ENCODE peak calls at places on chromosomes 16 and 17, in nine cellular contexts. One of them, this sample, is unnamed.

GRCh38 chr16:21222495-21223337 is 10.8 kb upstream of the ANKS4B start:
- DNase-seq in pancreas: no peak
- DNase-seq in prostate gland: no peak
- DNase-seq in IMR-90: no peak
- DNase-seq in kidney: no peak
- DNase-seq in Peyer's patch: no peak
- DNase-seq in heart right ventricle: no peak
- DNase-seq in PC-9: no peak
- DNase-seq in adrenal gland: no peak
- DNase-seq in this sample: no peak

GRCh38 chr16:66549284-66550131 is at the start of gene TK2:
- DNase-seq in pancreas: peak; percentile 77
- DNase-seq in prostate gland: peak; percentile 44
- DNase-seq in IMR-90: peak; percentile 72
- DNase-seq in kidney: peak; percentile 89
- DNase-seq in Peyer's patch: peak; percentile 81
- DNase-seq in heart right ventricle: peak; percentile 63
- DNase-seq in PC-9: no peak
- DNase-seq in adrenal gland: peak; percentile 59
- DNase-seq in this sample: peak; percentile 79

GRCh38 chr17:58338907-58339774 is 10.5 kb upstream of the TSPOAP1 start:
- DNase-seq in pancreas: no peak
- DNase-seq in prostate gland: no peak
- DNase-seq in IMR-90: peak; percentile 88
- DNase-seq in kidney: peak; percentile 81
- DNase-seq in Peyer's patch: peak; percentile 60
- DNase-seq in heart right ventricle: no peak
- DNase-seq in PC-9: no peak
- DNase-seq in adrenal gland: peak; percentile 46
- DNase-seq in this sample: peak; percentile 63

GRCh38 chr16:6112700-6113099 is 1015.1 kb upstream of the EEF2KMT start:
- DNase-seq in pancreas: no peak
- DNase-seq in prostate gland: no peak
- DNase-seq in IMR-90: no peak
- DNase-seq in kidney: no peak
- DNase-seq in Peyer's patch: no peak
- DNase-seq in heart right ventricle: no peak
- DNase-seq in PC-9: no peak
- DNase-seq in adrenal gland: no peak
- DNase-seq in this sample: no peak

GRCh38 chr16:83925095-83925905 is 26.4 kb downstream of the MLYCD start:
- DNase-seq in pancreas: no peak
- DNase-seq in prostate gland: no peak
- DNase-seq in IMR-90: no peak
- DNase-seq in kidney: no peak
- DNase-seq in Peyer's patch: no peak
- DNase-seq in heart right ventricle: no peak
- DNase-seq in PC-9: no peak
- DNase-seq in adrenal gland: no peak
- DNase-seq in this sample: no peak

GRCh38 chr17:4329838-4330237 is 36.6 kb downstream of the UBE2G1 start:
- DNase-seq in pancreas: no peak
- DNase-seq in prostate gland: no peak
- DNase-seq in IMR-90: peak; percentile 99
- DNase-seq in kidney: no peak
- DNase-seq in Peyer's patch: no peak
- DNase-seq in heart right ventricle: no peak
- DNase-seq in PC-9: peak; percentile 96
- DNase-seq in adrenal gland: no peak
- DNase-seq in this sample: no peak

GRCh38 chr16:50636865-50637374 is 44.2 kb downstream of the SNX20 start:
- DNase-seq in pancreas: no peak
- DNase-seq in prostate gland: no peak
- DNase-seq in IMR-90: no peak
- DNase-seq in kidney: no peak
- DNase-seq in Peyer's patch: no peak
- DNase-seq in heart right ventricle: no peak
- DNase-seq in PC-9: no peak
- DNase-seq in adrenal gland: no peak
- DNase-seq in this sample: no peak

GRCh38 chr17:307295-307691 is 45.3 kb downstream of the RPH3AL start:
- DNase-seq in pancreas: peak; percentile 26
- DNase-seq in prostate gland: no peak
- DNase-seq in IMR-90: no peak
- DNase-seq in kidney: no peak
- DNase-seq in Peyer's patch: no peak
- DNase-seq in heart right ventricle: no peak
- DNase-seq in PC-9: no peak
- DNase-seq in adrenal gland: no peak
- DNase-seq in this sample: no peak

GRCh38 chr16:57016831-57017230 is 27.5 kb downstream of the NLRC5 start:
- DNase-seq in pancreas: no peak
- DNase-seq in prostate gland: no peak
- DNase-seq in IMR-90: no peak
- DNase-seq in kidney: no peak
- DNase-seq in Peyer's patch: no peak
- DNase-seq in heart right ventricle: no peak
- DNase-seq in PC-9: no peak
- DNase-seq in adrenal gland: no peak
- DNase-seq in this sample: no peak

GRCh38 chr16:57017251-57017650 is 27.9 kb downstream of the NLRC5 start:
- DNase-seq in pancreas: no peak
- DNase-seq in prostate gland: no peak
- DNase-seq in IMR-90: peak; percentile 66
- DNase-seq in kidney: no peak
- DNase-seq in Peyer's patch: no peak
- DNase-seq in heart right ventricle: no peak
- DNase-seq in PC-9: no peak
- DNase-seq in adrenal gland: no peak
- DNase-seq in this sample: no peak

GRCh38 chr16:57013268-57013667 is 23.9 kb downstream of the NLRC5 start:
- DNase-seq in pancreas: no peak
- DNase-seq in prostate gland: no peak
- DNase-seq in IMR-90: peak; percentile 71
- DNase-seq in kidney: no peak
- DNase-seq in Peyer's patch: no peak
- DNase-seq in heart right ventricle: no peak
- DNase-seq in PC-9: peak; percentile 94
- DNase-seq in adrenal gland: no peak
- DNase-seq in this sample: no peak

GRCh38 chr16:57013902-57014301 is 24.5 kb downstream of the NLRC5 start:
- DNase-seq in pancreas: no peak
- DNase-seq in prostate gland: no peak
- DNase-seq in IMR-90: no peak
- DNase-seq in kidney: no peak
- DNase-seq in Peyer's patch: no peak
- DNase-seq in heart right ventricle: no peak
- DNase-seq in PC-9: no peak
- DNase-seq in adrenal gland: no peak
- DNase-seq in this sample: no peak

DNA sequence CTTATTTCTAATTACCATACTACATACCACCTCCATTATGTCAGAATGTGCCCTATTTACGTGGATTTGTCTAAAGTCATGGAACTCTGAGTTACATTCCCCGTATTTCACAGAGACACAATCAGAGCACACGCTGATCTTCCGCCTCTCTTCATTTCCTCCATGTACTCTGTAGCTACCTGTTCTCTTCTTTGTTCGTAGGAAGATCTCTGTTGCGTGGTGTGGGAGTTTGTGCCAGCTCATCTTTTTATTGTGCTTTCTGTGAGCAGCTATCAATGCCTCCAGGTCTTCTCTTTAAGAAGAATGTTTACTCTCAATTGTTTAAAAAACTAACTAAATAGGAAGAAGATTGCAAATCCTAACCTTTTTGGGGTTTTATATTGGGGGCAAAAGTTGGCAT is 26.9 kb downstream of the NLRC5 start:
- DNase-seq in pancreas: no peak
- DNase-seq in prostate gland: no peak
- DNase-seq in IMR-90: no peak
- DNase-seq in kidney: no peak
- DNase-seq in Peyer's patch: no peak
- DNase-seq in heart right ventricle: no peak
- DNase-seq in PC-9: no peak
- DNase-seq in adrenal gland: no peak
- DNase-seq in this sample: no peak
- H3K4me1 ChIP-seq in pancreas: no peaks in the 10 kb centered on the region
- H3K4me1 ChIP-seq in prostate gland: no peaks in the 10 kb centered on the region
- H3K4me1 ChIP-seq in IMR-90: peaks cover 7% of the 10 kb centered on the region
- H3K4me1 ChIP-seq in kidney: no peaks in the 10 kb centered on the region
- H3K4me1 ChIP-seq in Peyer's patch: peaks cover 2% of the 10 kb centered on the region
- H3K4me1 ChIP-seq in heart right ventricle: peaks cover 17% of the 10 kb centered on the region
- H3K4me1 ChIP-seq in PC-9: peaks cover 22% of the 10 kb centered on the region
- H3K4me1 ChIP-seq in adrenal gland: no peaks in the 10 kb centered on the region
- H3K4me1 ChIP-seq in this sample: peaks cover 3% of the 10 kb centered on the region

DNA sequence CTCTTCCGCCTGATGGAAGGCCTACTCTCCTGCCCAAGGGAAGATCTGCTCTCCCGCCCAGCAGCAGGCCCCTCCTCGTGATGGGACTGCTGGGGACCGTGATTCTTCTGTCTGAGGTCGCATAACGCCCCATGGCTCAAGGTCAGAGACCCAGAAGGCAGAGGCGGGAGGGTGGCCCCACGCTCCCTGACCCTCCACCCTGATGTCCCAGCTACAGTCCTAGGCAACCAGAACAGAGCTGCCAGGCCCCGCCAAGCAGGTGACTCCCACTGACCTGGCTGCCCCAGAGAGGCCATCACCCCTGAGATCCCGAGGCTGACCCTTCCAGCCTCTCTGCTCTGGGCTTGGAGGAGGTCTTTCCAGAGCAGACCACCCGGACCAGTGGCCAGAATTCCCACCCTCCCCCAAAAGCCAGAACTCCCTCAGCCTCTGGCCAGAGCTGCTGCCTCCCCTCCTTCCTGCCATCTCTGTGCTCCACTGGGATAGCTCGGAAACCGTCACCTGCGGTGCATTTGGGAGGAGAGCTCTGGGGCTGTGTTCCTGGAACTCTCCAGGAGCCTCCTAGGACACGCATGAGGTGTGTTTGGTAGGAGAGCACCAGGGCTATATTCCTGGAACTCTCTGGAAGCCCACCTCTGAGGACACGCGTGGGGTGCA is 7.3 kb downstream of the ENPP7 start:
- DNase-seq in pancreas: no peak
- DNase-seq in prostate gland: no peak
- DNase-seq in IMR-90: no peak
- DNase-seq in kidney: no peak
- DNase-seq in Peyer's patch: no peak
- DNase-seq in heart right ventricle: no peak
- DNase-seq in PC-9: no peak
- DNase-seq in adrenal gland: no peak
- DNase-seq in this sample: no peak
- TF ChIP-seq CTCF in pancreas: no peak
- TF ChIP-seq CTCF in prostate gland: no peak
- TF ChIP-seq CTCF in IMR-90: no peak
- TF ChIP-seq CTCF in kidney: no peak
- TF ChIP-seq CTCF in Peyer's patch: no peak
- TF ChIP-seq CTCF in heart right ventricle: no peak
- TF ChIP-seq CTCF in PC-9: no peak
- TF ChIP-seq CTCF in adrenal gland: no peak
- TF ChIP-seq CTCF in this sample: no peak

GRCh38 chr17:44808156-44808555 is 21.9 kb downstream of the GJC1 start:
- DNase-seq in pancreas: no peak
- DNase-seq in prostate gland: no peak
- DNase-seq in IMR-90: no peak
- DNase-seq in kidney: no peak
- DNase-seq in Peyer's patch: no peak
- DNase-seq in heart right ventricle: no peak
- DNase-seq in PC-9: no peak
- DNase-seq in adrenal gland: no peak
- DNase-seq in this sample: no peak

GRCh38 chr17:44801880-44802279 is 28.2 kb downstream of the GJC1 start:
- DNase-seq in pancreas: no peak
- DNase-seq in prostate gland: no peak
- DNase-seq in IMR-90: no peak
- DNase-seq in kidney: no peak
- DNase-seq in Peyer's patch: no peak
- DNase-seq in heart right ventricle: no peak
- DNase-seq in PC-9: no peak
- DNase-seq in adrenal gland: no peak
- DNase-seq in this sample: no peak

GRCh38 chr17:44807817-44808155 is 22.3 kb downstream of the GJC1 start:
- DNase-seq in pancreas: no peak
- DNase-seq in prostate gland: no peak
- DNase-seq in IMR-90: no peak
- DNase-seq in kidney: no peak
- DNase-seq in Peyer's patch: no peak
- DNase-seq in heart right ventricle: no peak
- DNase-seq in PC-9: no peak
- DNase-seq in adrenal gland: no peak
- DNase-seq in this sample: no peak

GRCh38 chr17:44807093-44807816 is 22.8 kb downstream of the GJC1 start:
- DNase-seq in pancreas: no peak
- DNase-seq in prostate gland: no peak
- DNase-seq in IMR-90: no peak
- DNase-seq in kidney: no peak
- DNase-seq in Peyer's patch: no peak
- DNase-seq in heart right ventricle: no peak
- DNase-seq in PC-9: no peak
- DNase-seq in adrenal gland: no peak
- DNase-seq in this sample: no peak

DNA sequence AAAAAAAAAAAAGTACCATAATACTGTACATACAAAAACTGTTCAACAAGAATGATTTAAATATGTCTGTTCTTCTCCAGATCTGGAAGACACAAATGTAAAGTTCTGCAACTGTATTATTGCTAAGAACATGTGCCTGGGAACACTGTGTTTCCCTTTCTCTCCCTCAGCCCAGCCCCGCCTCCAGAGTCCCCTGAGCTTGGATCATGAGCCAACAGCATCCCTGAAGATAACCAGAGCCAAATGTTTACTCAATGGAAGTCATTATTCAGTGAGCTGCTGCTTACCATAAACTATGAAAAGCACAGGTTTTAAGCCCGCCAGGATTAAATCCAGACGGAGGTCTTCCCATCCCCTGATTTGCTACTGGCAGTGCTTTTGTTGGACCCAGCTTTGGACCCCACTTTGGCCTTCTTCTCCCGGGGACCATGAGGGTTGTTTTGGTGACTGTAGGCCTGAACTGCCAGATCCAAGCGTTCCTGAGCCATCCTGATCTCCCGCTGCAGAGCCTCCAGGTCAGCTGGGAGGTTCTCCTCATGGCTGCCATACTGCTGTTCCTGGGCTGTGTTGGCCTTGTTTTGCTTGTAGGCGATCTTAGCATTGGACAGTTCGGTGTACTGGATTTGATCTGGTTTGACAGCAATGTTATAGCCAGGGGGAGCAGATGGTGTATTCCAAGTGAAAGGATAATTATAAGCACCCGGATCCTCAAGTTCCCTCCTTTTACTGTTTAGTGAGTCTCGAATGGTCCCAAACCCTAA is 25.6 kb downstream of the GJC1 start:
- DNase-seq in pancreas: no peak
- DNase-seq in prostate gland: no peak
- DNase-seq in IMR-90: no peak
- DNase-seq in kidney: no peak
- DNase-seq in Peyer's patch: no peak
- DNase-seq in heart right ventricle: peak; percentile 60
- DNase-seq in PC-9: no peak
- DNase-seq in adrenal gland: no peak
- DNase-seq in this sample: no peak
- H3K4me1 ChIP-seq in pancreas: no peaks in the 10 kb centered on the region
- H3K4me1 ChIP-seq in prostate gland: no peaks in the 10 kb centered on the region
- H3K4me1 ChIP-seq in IMR-90: peaks cover 5% of the 10 kb centered on the region
- H3K4me1 ChIP-seq in kidney: no peaks in the 10 kb centered on the region
- H3K4me1 ChIP-seq in Peyer's patch: no peaks in the 10 kb centered on the region
- H3K4me1 ChIP-seq in heart right ventricle: peaks cover 45% of the 10 kb centered on the region
- H3K4me1 ChIP-seq in PC-9: no peaks in the 10 kb centered on the region
- H3K4me1 ChIP-seq in adrenal gland: no peaks in the 10 kb centered on the region
- H3K4me1 ChIP-seq in this sample: no peaks in the 10 kb centered on the region

DNA sequence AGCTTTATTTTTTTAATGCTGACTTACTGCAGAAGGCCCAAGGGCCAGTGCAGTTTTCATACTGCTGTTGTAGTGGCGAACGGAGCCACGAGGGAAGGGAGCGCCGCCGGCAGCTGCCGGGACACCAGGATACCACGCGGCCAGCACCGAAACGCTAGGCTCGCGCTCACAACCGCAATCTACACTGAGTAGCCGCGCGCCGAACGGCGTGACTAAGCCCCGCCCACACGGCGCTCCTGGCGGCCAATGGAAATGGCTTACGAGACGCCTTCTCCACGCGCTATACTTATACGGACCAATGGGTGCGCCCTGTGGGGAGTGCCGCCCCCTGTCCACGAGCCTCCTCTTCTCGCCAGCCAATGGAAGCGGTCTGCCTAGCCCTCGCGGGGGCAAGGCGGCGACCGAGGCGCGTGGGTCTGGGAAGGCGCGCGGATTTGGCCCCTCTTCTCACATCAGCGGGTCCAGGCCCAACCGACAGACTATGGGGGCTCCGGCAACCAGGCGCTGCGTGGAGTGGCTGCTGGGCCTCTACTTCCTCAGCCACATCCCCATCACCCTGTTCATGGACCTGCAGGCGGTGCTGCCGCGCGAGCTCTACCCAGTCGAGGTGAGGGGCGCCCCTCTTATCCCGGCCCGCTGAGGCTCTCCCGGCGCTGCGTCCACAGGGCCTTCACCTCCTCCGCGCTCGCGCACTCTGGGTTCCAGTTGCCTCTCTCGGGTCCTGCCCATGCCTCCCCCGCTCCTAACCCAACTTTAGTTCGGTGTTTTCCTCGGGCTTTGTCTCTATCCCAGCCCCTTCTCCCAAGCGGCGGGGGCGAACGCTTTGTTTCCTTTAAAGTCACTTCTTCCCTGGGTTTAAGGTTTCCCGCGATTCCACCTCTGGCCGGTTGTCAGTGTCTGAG is at the start of gene TMEM97:
- DNase-seq in pancreas: peak; percentile 97
- DNase-seq in prostate gland: peak; percentile 96
- DNase-seq in IMR-90: peak; percentile 97
- DNase-seq in kidney: peak; percentile 98
- DNase-seq in Peyer's patch: peak; percentile 97
- DNase-seq in heart right ventricle: peak; percentile 96
- DNase-seq in PC-9: peak; percentile 93
- DNase-seq in adrenal gland: peak; percentile 96
- DNase-seq in this sample: peak; percentile 96
- TF ChIP-seq CTCF in pancreas: no peak
- TF ChIP-seq CTCF in prostate gland: peak; percentile 39
- TF ChIP-seq CTCF in IMR-90: peak; percentile 1
- TF ChIP-seq CTCF in kidney: no peak
- TF ChIP-seq CTCF in Peyer's patch: peak; percentile 22
- TF ChIP-seq CTCF in heart right ventricle: peak; percentile 20
- TF ChIP-seq CTCF in PC-9: peak; percentile 34
- TF ChIP-seq CTCF in adrenal gland: no peak
- TF ChIP-seq CTCF in this sample: no peak

This sample was measured in mucosa of descending colon.